ENCODE peak calls at places on chromosomes 7 and 10, in eight cellular contexts. F is NCI-H510A; J is A549; P is NCI-H2081; O is activated T-cell treated with anti-CD3 and anti-CD28 coated beads for 24 hours; Y is NCI-H526; Q is H4; N is stimulated activated CD8-positive, alpha-beta memory T cell treated with anti-CD3 and anti-CD28 coated beads, Interleukin-4, amount 100 ng/mL, for 48 hours. B is an unnamed sample.

GRCh38 chr7:44491229-44491628 is 771 bp upstream of the NUDCD3 start:
- DNase-seq in P (no peak), Q (no peak), J (no peak), Y (no peak), O (no peak), N (no peak), F (no peak), B (peak; percentile 43)

GRCh38 chr7:3176112-3176836 is 124.8 kb upstream of the SDK1 start:
- DNase-seq in P (no peak), F (no peak), J (no peak), O (no peak), Q (no peak), Y (no peak), N (no peak), B (no peak)

GRCh38 chr10:98320476-98321202 is 52.6 kb upstream of the LOXL4 start:
- DNase-seq in P (no peak), Q (no peak), F (no peak), J (no peak), O (no peak), N (no peak), Y (no peak), B (no peak)

GRCh38 chr10:69910566-69910965 is 108.9 kb downstream of the COL13A1 start:
- DNase-seq in F (no peak), J (no peak), Q (no peak), N (no peak), O (no peak), P (no peak), Y (peak; percentile 69), B (no peak)

GRCh38 chr10:127353544-127353943 is 157.2 kb upstream of the INSYN2A start:
- DNase-seq in N (no peak), Q (no peak), O (no peak), J (no peak), P (no peak), F (peak; percentile 43), Y (no peak), B (no peak)

GRCh38 chr10:118843647-118844265 is 89.0 kb upstream of the CACUL1 start:
- DNase-seq in Q (no peak), P (no peak), Y (no peak), F (no peak), J (no peak), O (no peak), N (no peak), B (no peak)

GRCh38 chr7:129906700-129907099 is 46.1 kb downstream of the UBE2H start:
- DNase-seq in F (no peak), J (peak; percentile 38), O (no peak), P (no peak), Q (no peak), Y (no peak), N (no peak), B (no peak)

GRCh38 chr7:118153551-118154177 is 30.3 kb upstream of the LSM8 start:
- DNase-seq in N (peak; percentile 27), Y (peak; percentile 31), F (no peak), O (no peak), J (no peak), P (peak; percentile 16), Q (peak; percentile 26), B (peak; percentile 51)

B was measured in NCI-H1092 treated with DMSO at 0.1 percent for 48 hours.